ENCODE peak calls at places on chromosomes 12 and 14, in nine cellular contexts. V is pancreas; M is left lung; C is prostate gland; D is fibroblast of pulmonary artery; K is CD8-positive, alpha-beta T cell; N is transverse colon; B is dorsolateral prefrontal cortex; P is NB4. O is an unnamed sample.

GRCh38 chr12:21129906-21130305 is 1.1 kb upstream of the SLCO1B1 start:
- DNase-seq in K (no peak), D (no peak), P (no peak), V (no peak), C (no peak), N (no peak), B (no peak), M (no peak), O (no peak)

GRCh38 chr12:68976304-68976915 is 43.4 kb upstream of the CPM start:
- DNase-seq in K (no peak), V (no peak), M (no peak), N (no peak), B (no peak), C (no peak), P (no peak), D (no peak), O (no peak)

GRCh38 chr12:779745-780734 is 27.7 kb downstream of the WNK1 start:
- DNase-seq in B (no peak), D (peak), M (no peak), P (no peak), K (no peak), V (no peak), N (no peak), C (no peak), O (no peak)

GRCh38 chr12:76542908-76543307 is 16.7 kb downstream of the OSBPL8 start:
- DNase-seq in N (no peak), C (no peak), K (no peak), V (no peak), M (no peak), D (no peak), P (peak), B (no peak), O (no peak)

GRCh38 chr14:83006071-83006670 is 1472.5 kb upstream of the SEL1L start:
- DNase-seq in K (no peak), N (no peak), M (no peak), B (no peak), D (no peak), V (peak), P (no peak), C (no peak), O (no peak)

GRCh38 chr14:24941719-24942118 is 108.2 kb downstream of the STXBP6 start:
- DNase-seq in B (no peak), C (peak), P (no peak), V (peak), N (peak), D (no peak), K (no peak), M (peak), O (no peak)

GRCh38 chr14:97270308-97270707 is 473.1 kb downstream of the VRK1 start:
- DNase-seq in N (no peak), B (no peak), C (no peak), D (no peak), M (no peak), P (no peak), K (no peak), V (no peak), O (no peak)

GRCh38 chr12:104605685-104606084 is 148.9 kb downstream of the CHST11 start:
- DNase-seq in P (peak), C (no peak), B (no peak), M (peak), D (peak), K (no peak), N (peak), V (peak), O (no peak)

GRCh38 chr12:103278329-103278728 is 217.4 kb downstream of the C12orf42 start:
- DNase-seq in K (no peak), M (no peak), B (no peak), N (no peak), D (no peak), P (no peak), V (no peak), C (no peak), O (no peak)

DNA sequence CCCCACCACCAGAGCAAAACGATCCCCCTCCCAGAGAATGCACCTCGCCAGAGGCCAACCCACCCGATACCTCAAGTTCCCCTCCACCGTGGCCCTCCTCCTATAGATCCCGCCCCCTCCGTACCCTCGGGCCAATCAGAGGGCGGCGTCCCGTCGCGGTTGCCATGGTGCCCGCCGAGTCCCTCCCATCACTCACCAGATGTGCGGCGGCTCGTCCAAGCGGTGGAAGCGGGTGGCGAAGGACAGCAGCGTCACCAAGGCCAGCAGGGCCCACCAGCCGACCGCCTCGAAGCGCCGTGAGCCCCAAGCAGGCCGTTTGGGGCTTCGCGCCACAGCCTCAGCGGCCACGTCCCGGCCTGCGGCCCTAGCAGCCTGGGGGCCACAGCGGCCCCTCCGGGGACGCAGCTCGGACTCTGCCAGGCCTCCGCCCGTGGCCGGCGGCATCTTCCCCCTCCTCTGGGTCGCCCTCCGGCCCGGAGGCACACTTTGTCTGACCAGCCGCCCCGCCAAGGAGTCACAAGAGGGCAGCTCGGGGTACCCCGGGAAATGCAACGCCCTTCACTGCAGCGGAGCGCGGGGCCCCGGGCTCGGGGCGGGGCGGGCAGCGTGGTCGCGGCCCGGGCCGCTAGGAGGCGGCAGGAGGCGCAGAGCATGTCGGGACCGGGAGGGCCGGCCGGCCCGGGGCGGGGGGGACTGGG is at the start of gene POMT2:
- DNase-seq in B (peak), N (peak), P (peak), D (peak), V (peak), M (peak), C (peak), K (peak), O (peak)
- TF ChIP-seq CTCF in B (peak), N (peak), P (peak), D (no peak), V (no peak), M (peak), C (peak), K (no peak), O (peak)

GRCh38 chr12:25972783-25973182 is 14.3 kb downstream of the RASSF8 start:
- DNase-seq in K (no peak), B (no peak), M (no peak), P (no peak), V (no peak), C (no peak), D (peak), N (no peak), O (no peak)

GRCh38 chr12:25970082-25970481 is 11.6 kb downstream of the RASSF8 start:
- DNase-seq in K (no peak), P (no peak), C (no peak), N (no peak), V (no peak), M (no peak), D (no peak), B (no peak), O (no peak)

GRCh38 chr12:25971675-25972035 is 13.2 kb downstream of the RASSF8 start:
- DNase-seq in D (no peak), K (no peak), M (no peak), N (no peak), C (no peak), V (no peak), B (no peak), P (no peak), O (no peak)

GRCh38 chr12:25975179-25975578 is 16.7 kb downstream of the RASSF8 start:
- DNase-seq in N (no peak), C (no peak), D (no peak), P (no peak), V (no peak), M (no peak), B (no peak), K (no peak), O (no peak)

DNA sequence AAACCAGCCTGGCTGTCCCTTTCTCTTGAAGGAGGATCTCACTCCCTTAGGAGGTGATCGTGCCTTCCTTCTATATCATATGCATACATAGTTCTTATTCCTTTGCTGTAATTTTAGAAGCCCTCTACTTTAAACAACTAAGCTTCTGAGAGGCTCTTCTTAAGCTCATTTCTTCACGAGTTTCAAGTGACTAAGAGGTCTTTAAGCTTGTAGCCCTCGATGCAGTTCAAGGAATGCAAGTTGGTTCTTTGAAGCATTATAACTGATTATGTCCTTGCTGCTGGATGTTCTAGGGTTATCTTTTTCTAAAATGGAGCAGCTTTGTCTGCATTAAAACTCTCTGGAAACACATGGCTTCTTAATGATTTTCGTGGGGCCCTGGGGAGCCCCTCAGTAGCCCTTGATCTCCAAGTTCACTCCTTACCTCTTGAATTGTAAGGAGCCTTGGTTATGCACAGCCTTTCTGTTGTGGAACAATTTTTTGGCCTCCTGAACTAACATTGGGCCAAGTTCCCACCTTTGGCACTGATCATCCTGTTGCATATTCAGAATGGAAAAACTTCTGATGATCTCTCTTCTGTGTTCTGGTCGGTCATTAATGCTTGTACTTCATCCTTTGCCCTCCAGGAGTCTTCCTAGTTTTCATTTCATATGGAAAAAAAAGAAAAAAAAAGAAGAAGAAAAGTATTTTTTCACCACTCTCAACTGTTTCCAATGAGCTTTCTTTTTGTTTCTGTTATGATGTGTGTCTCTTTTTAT is 12.6 kb downstream of the RASSF8 start:
- DNase-seq in N (no peak), M (no peak), C (no peak), K (no peak), B (no peak), P (no peak), V (no peak), D (no peak), O (no peak)
- TF ChIP-seq CTCF in N (peak), M (peak), C (peak), K (no peak), B (no peak), P (no peak), V (no peak), D (peak), O (peak)

DNA sequence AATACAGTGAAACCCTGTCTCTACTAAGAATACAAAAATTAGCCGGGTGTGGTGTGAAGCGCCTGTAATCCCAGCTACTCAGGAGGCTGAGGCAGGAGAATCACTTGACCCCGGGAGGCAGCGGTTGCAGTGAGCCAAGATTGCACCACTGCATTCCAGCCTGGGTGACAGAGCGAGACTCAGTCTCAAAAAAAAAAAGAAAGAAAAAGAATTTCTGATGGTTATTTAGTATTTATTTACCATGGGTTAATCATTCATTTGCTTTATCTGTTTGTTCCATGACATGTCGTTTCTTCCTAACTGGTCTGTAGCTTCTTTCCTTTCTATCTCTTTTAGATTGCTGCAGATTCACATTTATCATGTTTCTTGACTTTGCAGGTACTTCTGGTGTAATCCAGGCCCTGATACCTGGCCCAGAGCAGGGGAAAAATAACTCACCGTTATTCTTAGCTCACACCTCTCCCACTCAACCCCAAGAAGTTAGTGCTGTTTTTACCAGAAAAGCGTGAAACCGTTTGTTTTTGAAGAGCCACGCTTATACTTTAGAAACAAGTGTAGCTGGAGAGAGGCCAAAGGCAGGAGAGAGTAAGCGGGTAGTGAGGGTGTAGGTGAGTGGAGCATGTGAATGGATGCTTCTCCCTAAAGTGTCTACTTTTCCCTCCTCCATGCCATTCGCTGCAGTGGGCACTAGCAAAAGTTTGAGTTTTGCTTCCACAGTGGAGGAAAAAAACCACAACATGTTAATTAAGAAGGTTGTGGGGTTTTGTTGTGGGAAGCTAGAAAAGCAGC is 45.4 kb downstream of the SRGAP1 start:
- DNase-seq in V (no peak), D (no peak), M (no peak), N (no peak), C (no peak), P (no peak), K (no peak), B (no peak), O (no peak)
- TF ChIP-seq CTCF in V (no peak), D (no peak), M (no peak), N (no peak), C (no peak), P (no peak), K (no peak), B (no peak), O (no peak)

GRCh38 chr12:90250041-90250440 is 541.4 kb upstream of the ATP2B1 start:
- DNase-seq in V (no peak), N (no peak), C (peak), B (no peak), P (no peak), M (no peak), D (no peak), K (no peak), O (no peak)

GRCh38 chr12:90257927-90258624 is 549.4 kb upstream of the ATP2B1 start:
- DNase-seq in N (no peak), C (no peak), B (no peak), P (no peak), V (no peak), D (no peak), M (no peak), K (no peak), O (no peak)

GRCh38 chr12:90250766-90251165 is 542.1 kb upstream of the ATP2B1 start:
- DNase-seq in N (no peak), V (no peak), B (no peak), K (no peak), D (peak), P (peak), M (no peak), C (no peak), O (no peak)

GRCh38 chr12:90253142-90253541 is 544.5 kb upstream of the ATP2B1 start:
- DNase-seq in D (no peak), N (no peak), M (no peak), K (no peak), C (no peak), P (peak), V (no peak), B (no peak), O (no peak)

DNA sequence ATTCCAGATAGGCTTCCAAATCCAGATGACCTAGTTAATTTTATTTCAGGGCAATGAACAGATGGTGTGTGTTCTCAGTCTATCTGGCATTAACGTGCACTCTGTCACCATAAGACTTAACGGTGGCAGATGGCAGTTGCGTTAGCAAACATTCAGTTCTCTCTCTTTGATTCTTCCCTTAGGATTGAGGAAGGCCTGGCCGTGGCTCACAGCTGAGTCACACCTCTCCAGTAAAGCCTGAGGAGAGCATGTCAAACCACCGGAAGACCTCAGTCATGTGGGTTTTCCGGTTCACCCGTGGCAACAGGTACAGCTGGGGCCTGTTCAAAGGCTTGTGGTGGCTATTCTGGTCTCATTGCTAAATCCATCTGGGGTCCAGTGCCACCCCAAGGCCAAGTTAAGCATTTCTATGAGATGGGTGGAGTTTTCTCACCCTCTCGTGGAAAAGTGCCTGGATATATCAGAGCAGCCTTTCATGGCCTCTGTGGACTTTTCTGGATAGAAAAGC is 545.1 kb upstream of the ATP2B1 start:
- DNase-seq in B (peak), K (peak), D (peak), N (peak), C (no peak), M (peak), V (peak), P (peak), O (no peak)
- TF ChIP-seq CTCF in B (peak), K (no peak), D (peak), N (no peak), C (no peak), M (no peak), V (no peak), P (peak), O (peak)

GRCh38 chr12:115755061-115755751 is 522.3 kb downstream of the MED13L start:
- DNase-seq in V (no peak), M (no peak), D (no peak), N (no peak), C (no peak), P (no peak), K (no peak), B (no peak), O (no peak)

GRCh38 chr12:115752151-115752550 is 525.3 kb downstream of the MED13L start:
- DNase-seq in V (no peak), D (peak), B (no peak), P (no peak), N (no peak), K (no peak), C (peak), M (no peak), O (no peak)

GRCh38 chr12:115755752-115756140 is 521.7 kb downstream of the MED13L start:
- DNase-seq in D (no peak), V (no peak), N (no peak), C (no peak), M (no peak), B (no peak), K (no peak), P (no peak), O (no peak)

GRCh38 chr12:115750340-115750739 is 527.2 kb downstream of the MED13L start:
- DNase-seq in D (no peak), V (no peak), B (no peak), M (no peak), K (no peak), N (no peak), P (no peak), C (no peak), O (no peak)

DNA sequence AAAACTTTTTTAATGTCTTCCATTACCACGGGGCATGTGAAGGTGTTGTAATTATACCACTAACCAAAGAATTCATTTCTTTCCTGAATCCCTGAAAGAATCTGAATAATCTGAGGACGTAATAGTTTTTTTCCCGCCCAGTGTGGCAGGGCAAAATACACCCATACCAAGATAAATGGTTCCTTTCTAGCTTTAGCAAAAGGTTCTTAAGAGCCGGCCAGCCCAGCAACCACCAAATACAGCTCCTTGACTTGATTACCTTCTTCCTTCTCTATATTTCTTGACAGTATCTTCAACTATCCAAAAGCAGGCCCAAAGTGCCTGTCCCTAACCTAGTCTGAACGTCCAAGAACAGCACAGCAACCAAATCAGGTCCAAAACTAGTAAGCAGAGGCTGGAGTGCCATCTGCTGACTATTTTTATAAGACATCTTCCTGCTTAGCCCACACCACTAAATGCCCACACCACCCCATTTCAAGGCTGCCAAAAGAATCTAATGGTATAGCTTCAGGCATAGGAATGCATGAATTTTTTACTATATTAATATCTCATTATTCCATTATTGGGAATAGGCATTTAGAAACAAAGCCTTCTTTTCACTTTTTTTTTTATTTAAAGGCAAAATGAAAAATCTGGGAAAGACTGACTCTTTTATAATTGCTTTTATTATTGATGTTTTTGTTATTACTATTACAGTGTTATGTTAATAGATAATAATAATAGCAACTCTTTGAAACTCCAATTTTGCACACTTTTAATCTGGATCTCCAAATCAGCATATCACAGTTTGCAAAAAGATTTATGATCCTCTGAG is 524.4 kb downstream of the MED13L start:
- DNase-seq in P (peak), V (peak), K (no peak), C (peak), M (no peak), N (peak), B (peak), D (peak), O (no peak)
- TF ChIP-seq CTCF in P (peak), V (no peak), K (no peak), C (peak), M (peak), N (peak), B (peak), D (peak), O (peak)

GRCh38 chr14:100440207-100440631 is 117.1 kb downstream of the SLC25A47 start:
- DNase-seq in K (peak), N (peak), B (peak), C (peak), P (peak), V (peak), M (peak), D (peak), O (no peak)
- TF ChIP-seq CTCF in K (no peak), N (peak), B (peak), C (peak), P (peak), V (peak), M (peak), D (peak), O (peak)

GRCh38 chr14:65169351-65169750 is 67.0 kb upstream of the MAX start:
- DNase-seq in C (no peak), B (no peak), N (no peak), D (peak), K (no peak), V (no peak), M (no peak), P (no peak), O (no peak)

GRCh38 chr14:65173973-65174693 is 71.8 kb upstream of the MAX start:
- DNase-seq in B (no peak), N (no peak), P (no peak), V (no peak), K (no peak), C (no peak), M (no peak), D (no peak), O (no peak)

GRCh38 chr14:65168840-65169239 is 66.5 kb upstream of the MAX start:
- DNase-seq in P (peak), N (no peak), B (no peak), V (no peak), K (no peak), C (no peak), D (peak), M (no peak), O (no peak)

GRCh38 chr14:65170318-65170717 is 68.0 kb upstream of the MAX start:
- DNase-seq in K (no peak), V (no peak), C (no peak), N (no peak), M (no peak), D (no peak), P (no peak), B (no peak), O (no peak)

GRCh38 chr14:65170768-65171251 is 68.5 kb upstream of the MAX start:
- DNase-seq in C (no peak), B (peak), K (peak), P (peak), D (peak), M (no peak), V (no peak), N (peak), O (no peak)
- TF ChIP-seq CTCF in C (no peak), B (peak), K (no peak), P (peak), D (peak), M (no peak), V (no peak), N (no peak), O (peak)

O was measured in chondrocyte.